ENCODE peak calls at places on chromosomes 13 and 19, in nine cellular contexts. One of them, this sample, is unnamed.

GRCh38 chr13:36356058-36356457 is 9.9 kb upstream of the SPART start:
- DNase-seq in heart right ventricle: no peak
- DNase-seq in astrocyte of the cerebellum: no peak
- DNase-seq in heart left ventricle: no peak
- DNase-seq in IMR-90: no peak
- DNase-seq in testis: no peak
- DNase-seq in ascending aorta: no peak
- DNase-seq in fibroblast of pulmonary artery: no peak
- DNase-seq in CD8-positive, alpha-beta T cell: no peak
- DNase-seq in this sample: no peak

GRCh38 chr19:45075215-45076028 is 856 bp downstream of the ZNF296 start:
- DNase-seq in fibroblast of pulmonary artery: no peak
- DNase-seq in heart left ventricle: peak
- DNase-seq in ascending aorta: peak
- DNase-seq in CD8-positive, alpha-beta T cell: peak
- DNase-seq in astrocyte of the cerebellum: no peak
- DNase-seq in heart right ventricle: peak
- DNase-seq in IMR-90: no peak
- DNase-seq in testis: peak
- DNase-seq in this sample: peak

GRCh38 chr19:7925171-7925837 is 631 bp downstream of the CTXN1 start:
- DNase-seq in IMR-90: peak
- DNase-seq in CD8-positive, alpha-beta T cell: peak
- DNase-seq in astrocyte of the cerebellum: peak
- DNase-seq in ascending aorta: peak
- DNase-seq in heart left ventricle: peak
- DNase-seq in testis: peak
- DNase-seq in heart right ventricle: peak
- DNase-seq in fibroblast of pulmonary artery: peak
- DNase-seq in this sample: peak

GRCh38 chr19:18605546-18606280 is 886 bp downstream of the CRLF1 start:
- DNase-seq in heart right ventricle: no peak
- DNase-seq in IMR-90: no peak
- DNase-seq in ascending aorta: no peak
- DNase-seq in heart left ventricle: no peak
- DNase-seq in testis: no peak
- DNase-seq in fibroblast of pulmonary artery: no peak
- DNase-seq in astrocyte of the cerebellum: no peak
- DNase-seq in CD8-positive, alpha-beta T cell: no peak
- DNase-seq in this sample: no peak

GRCh38 chr13:60425332-60425731 is 28.3 kb downstream of the TDRD3 start:
- DNase-seq in heart right ventricle: no peak
- DNase-seq in IMR-90: no peak
- DNase-seq in astrocyte of the cerebellum: no peak
- DNase-seq in fibroblast of pulmonary artery: no peak
- DNase-seq in testis: no peak
- DNase-seq in CD8-positive, alpha-beta T cell: no peak
- DNase-seq in ascending aorta: no peak
- DNase-seq in heart left ventricle: no peak
- DNase-seq in this sample: no peak

GRCh38 chr13:98173431-98173921 is 3.6 kb downstream of the RNF113B start:
- DNase-seq in heart right ventricle: no peak
- DNase-seq in fibroblast of pulmonary artery: peak
- DNase-seq in CD8-positive, alpha-beta T cell: no peak
- DNase-seq in IMR-90: peak
- DNase-seq in heart left ventricle: peak
- DNase-seq in testis: no peak
- DNase-seq in astrocyte of the cerebellum: peak
- DNase-seq in ascending aorta: no peak
- DNase-seq in this sample: peak

GRCh38 chr19:48489608-48490216 is 20.5 kb downstream of the CYTH2 start:
- DNase-seq in CD8-positive, alpha-beta T cell: peak
- DNase-seq in ascending aorta: peak
- DNase-seq in testis: peak
- DNase-seq in heart right ventricle: peak
- DNase-seq in IMR-90: peak
- DNase-seq in fibroblast of pulmonary artery: peak
- DNase-seq in astrocyte of the cerebellum: no peak
- DNase-seq in heart left ventricle: peak
- DNase-seq in this sample: peak

GRCh38 chr13:27381601-27382000 is 42.8 kb upstream of the GTF3A start:
- DNase-seq in heart right ventricle: no peak
- DNase-seq in CD8-positive, alpha-beta T cell: no peak
- DNase-seq in ascending aorta: no peak
- DNase-seq in astrocyte of the cerebellum: no peak
- DNase-seq in IMR-90: no peak
- DNase-seq in testis: no peak
- DNase-seq in heart left ventricle: no peak
- DNase-seq in fibroblast of pulmonary artery: no peak
- DNase-seq in this sample: no peak

GRCh38 chr13:40776681-40777165 is 5.7 kb upstream of the MRPS31 start:
- DNase-seq in IMR-90: peak
- DNase-seq in heart right ventricle: no peak
- DNase-seq in fibroblast of pulmonary artery: peak
- DNase-seq in ascending aorta: no peak
- DNase-seq in astrocyte of the cerebellum: no peak
- DNase-seq in heart left ventricle: no peak
- DNase-seq in testis: no peak
- DNase-seq in CD8-positive, alpha-beta T cell: peak
- DNase-seq in this sample: peak

GRCh38 chr13:91767681-91768080 is 369.3 kb downstream of the GPC5 start:
- DNase-seq in IMR-90: no peak
- DNase-seq in astrocyte of the cerebellum: no peak
- DNase-seq in ascending aorta: no peak
- DNase-seq in CD8-positive, alpha-beta T cell: no peak
- DNase-seq in fibroblast of pulmonary artery: no peak
- DNase-seq in heart right ventricle: no peak
- DNase-seq in testis: no peak
- DNase-seq in heart left ventricle: no peak
- DNase-seq in this sample: no peak

GRCh38 chr13:111437856-111438547 is 117.6 kb downstream of the TEX29 start:
- DNase-seq in astrocyte of the cerebellum: no peak
- DNase-seq in fibroblast of pulmonary artery: no peak
- DNase-seq in heart right ventricle: no peak
- DNase-seq in heart left ventricle: no peak
- DNase-seq in IMR-90: no peak
- DNase-seq in testis: no peak
- DNase-seq in CD8-positive, alpha-beta T cell: no peak
- DNase-seq in ascending aorta: no peak
- DNase-seq in this sample: no peak

GRCh38 chr13:59677966-59678814 is 485.5 kb downstream of the DIAPH3 start:
- DNase-seq in fibroblast of pulmonary artery: peak
- DNase-seq in ascending aorta: no peak
- DNase-seq in IMR-90: peak
- DNase-seq in heart right ventricle: peak
- DNase-seq in astrocyte of the cerebellum: peak
- DNase-seq in heart left ventricle: no peak
- DNase-seq in CD8-positive, alpha-beta T cell: no peak
- DNase-seq in testis: peak
- DNase-seq in this sample: peak

GRCh38 chr13:99258210-99258860 is at the start of gene GPR18:
- DNase-seq in heart left ventricle: no peak
- DNase-seq in testis: no peak
- DNase-seq in IMR-90: peak
- DNase-seq in astrocyte of the cerebellum: no peak
- DNase-seq in fibroblast of pulmonary artery: no peak
- DNase-seq in CD8-positive, alpha-beta T cell: no peak
- DNase-seq in ascending aorta: no peak
- DNase-seq in heart right ventricle: no peak
- DNase-seq in this sample: no peak

GRCh38 chr13:34964558-34964957 is 22.5 kb downstream of the NBEA start:
- DNase-seq in fibroblast of pulmonary artery: no peak
- DNase-seq in heart right ventricle: no peak
- DNase-seq in testis: no peak
- DNase-seq in CD8-positive, alpha-beta T cell: no peak
- DNase-seq in astrocyte of the cerebellum: no peak
- DNase-seq in heart left ventricle: no peak
- DNase-seq in IMR-90: no peak
- DNase-seq in ascending aorta: no peak
- DNase-seq in this sample: no peak

DNA sequence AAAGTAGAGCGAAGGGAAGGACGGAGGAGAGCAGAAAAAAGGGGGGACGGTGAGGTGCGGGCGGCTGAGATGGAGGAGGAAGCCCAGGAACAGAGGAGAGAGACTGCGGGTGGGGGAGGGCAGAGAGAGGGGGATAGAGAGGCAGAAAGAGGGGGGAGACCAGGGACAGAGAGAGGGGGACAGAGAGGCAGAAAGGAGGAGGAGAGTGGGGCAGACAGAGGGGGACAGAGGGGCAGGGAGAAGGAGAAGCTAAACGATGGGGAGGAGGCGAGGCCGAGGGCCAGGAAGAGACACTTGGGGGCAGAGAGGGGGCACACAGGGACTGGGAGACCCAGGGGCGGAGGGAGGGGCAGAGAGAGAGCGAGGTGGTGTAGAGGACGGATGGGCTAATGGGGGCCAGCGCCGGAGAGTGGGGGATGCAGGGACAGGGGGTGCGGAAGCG is 711 bp downstream of the MEIS3 start:
- DNase-seq in heart right ventricle: no peak
- DNase-seq in astrocyte of the cerebellum: no peak
- DNase-seq in heart left ventricle: no peak
- DNase-seq in ascending aorta: no peak
- DNase-seq in fibroblast of pulmonary artery: no peak
- DNase-seq in IMR-90: no peak
- DNase-seq in testis: no peak
- DNase-seq in CD8-positive, alpha-beta T cell: no peak
- DNase-seq in this sample: no peak
- H3K4me3 ChIP-seq in heart right ventricle: peak
- H3K4me3 ChIP-seq in astrocyte of the cerebellum: peak
- H3K4me3 ChIP-seq in heart left ventricle: peak
- H3K4me3 ChIP-seq in ascending aorta: peak
- H3K4me3 ChIP-seq in fibroblast of pulmonary artery: peak
- H3K4me3 ChIP-seq in IMR-90: peak
- H3K4me3 ChIP-seq in testis: peak
- H3K4me3 ChIP-seq in CD8-positive, alpha-beta T cell: peak
- H3K4me3 ChIP-seq in this sample: peak

GRCh38 chr19:23440791-23441190 is 45.5 kb upstream of the ZNF91 start:
- DNase-seq in fibroblast of pulmonary artery: no peak
- DNase-seq in IMR-90: no peak
- DNase-seq in CD8-positive, alpha-beta T cell: no peak
- DNase-seq in ascending aorta: no peak
- DNase-seq in testis: peak
- DNase-seq in astrocyte of the cerebellum: no peak
- DNase-seq in heart right ventricle: no peak
- DNase-seq in heart left ventricle: no peak
- DNase-seq in this sample: no peak

GRCh38 chr19:23436944-23437343 is 41.7 kb upstream of the ZNF91 start:
- DNase-seq in astrocyte of the cerebellum: no peak
- DNase-seq in IMR-90: no peak
- DNase-seq in fibroblast of pulmonary artery: no peak
- DNase-seq in heart left ventricle: no peak
- DNase-seq in heart right ventricle: no peak
- DNase-seq in ascending aorta: no peak
- DNase-seq in CD8-positive, alpha-beta T cell: no peak
- DNase-seq in testis: no peak
- DNase-seq in this sample: no peak

GRCh38 chr19:23437901-23438300 is 42.6 kb upstream of the ZNF91 start:
- DNase-seq in heart left ventricle: no peak
- DNase-seq in testis: no peak
- DNase-seq in heart right ventricle: no peak
- DNase-seq in ascending aorta: no peak
- DNase-seq in astrocyte of the cerebellum: no peak
- DNase-seq in IMR-90: no peak
- DNase-seq in CD8-positive, alpha-beta T cell: no peak
- DNase-seq in fibroblast of pulmonary artery: no peak
- DNase-seq in this sample: no peak

GRCh38 chr19:23440207-23440606 is 44.9 kb upstream of the ZNF91 start:
- DNase-seq in heart right ventricle: no peak
- DNase-seq in heart left ventricle: no peak
- DNase-seq in fibroblast of pulmonary artery: no peak
- DNase-seq in CD8-positive, alpha-beta T cell: no peak
- DNase-seq in astrocyte of the cerebellum: no peak
- DNase-seq in IMR-90: no peak
- DNase-seq in testis: no peak
- DNase-seq in ascending aorta: no peak
- DNase-seq in this sample: no peak

DNA sequence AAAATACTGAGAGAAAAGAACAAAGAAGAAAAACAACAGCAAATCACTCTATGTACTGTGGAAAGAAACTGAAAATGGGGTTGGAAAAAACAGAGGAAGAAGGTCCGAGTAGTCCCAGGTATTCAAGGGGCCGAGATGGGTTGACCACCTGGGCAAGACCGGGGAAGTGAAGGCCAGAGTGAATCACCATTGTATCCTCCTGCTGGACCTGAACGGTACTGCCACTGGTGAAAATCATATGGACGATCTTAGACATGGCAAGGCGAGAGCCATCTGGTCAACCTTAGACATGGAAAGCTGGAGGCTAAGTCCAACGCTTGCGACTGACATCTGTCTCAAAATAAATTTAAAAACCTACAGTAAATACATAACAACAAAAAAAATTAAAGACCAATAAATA is 44.4 kb upstream of the ZNF91 start:
- DNase-seq in CD8-positive, alpha-beta T cell: no peak
- DNase-seq in fibroblast of pulmonary artery: no peak
- DNase-seq in ascending aorta: no peak
- DNase-seq in testis: no peak
- DNase-seq in heart right ventricle: no peak
- DNase-seq in heart left ventricle: no peak
- DNase-seq in IMR-90: no peak
- DNase-seq in astrocyte of the cerebellum: no peak
- DNase-seq in this sample: no peak
- TF ChIP-seq CTCF in CD8-positive, alpha-beta T cell: no peak
- TF ChIP-seq CTCF in fibroblast of pulmonary artery: peak
- TF ChIP-seq CTCF in ascending aorta: no peak
- TF ChIP-seq CTCF in testis: no peak
- TF ChIP-seq CTCF in heart right ventricle: no peak
- TF ChIP-seq CTCF in heart left ventricle: peak
- TF ChIP-seq CTCF in IMR-90: no peak
- TF ChIP-seq CTCF in astrocyte of the cerebellum: peak
- TF ChIP-seq CTCF in this sample: peak

DNA sequence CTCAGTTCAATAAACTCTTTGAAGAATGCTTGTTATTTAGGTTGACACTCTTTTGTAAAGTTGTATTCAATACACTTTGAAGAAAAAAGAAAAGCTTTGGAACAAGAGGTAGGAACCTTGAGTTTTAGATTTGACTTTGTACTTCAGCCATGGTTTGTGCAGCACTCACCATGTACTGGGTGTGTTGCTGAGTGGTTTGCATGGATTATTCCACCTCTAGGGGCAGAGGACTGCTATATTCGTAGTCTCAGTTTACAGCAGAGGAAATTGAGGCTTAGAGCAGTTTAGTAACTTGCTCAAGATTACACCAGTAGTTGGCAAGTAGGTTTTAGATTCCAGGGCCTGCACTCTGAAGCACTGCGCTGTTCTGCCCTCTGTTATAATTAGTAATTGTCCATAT is 68.8 kb downstream of the DNAJC3 start:
- DNase-seq in heart right ventricle: no peak
- DNase-seq in testis: no peak
- DNase-seq in IMR-90: no peak
- DNase-seq in CD8-positive, alpha-beta T cell: no peak
- DNase-seq in ascending aorta: no peak
- DNase-seq in astrocyte of the cerebellum: no peak
- DNase-seq in heart left ventricle: no peak
- DNase-seq in fibroblast of pulmonary artery: peak
- DNase-seq in this sample: no peak
- H3K4me3 ChIP-seq in heart right ventricle: no peak
- H3K4me3 ChIP-seq in testis: no peak
- H3K4me3 ChIP-seq in IMR-90: no peak
- H3K4me3 ChIP-seq in CD8-positive, alpha-beta T cell: no peak
- H3K4me3 ChIP-seq in ascending aorta: no peak
- H3K4me3 ChIP-seq in astrocyte of the cerebellum: no peak
- H3K4me3 ChIP-seq in heart left ventricle: no peak
- H3K4me3 ChIP-seq in fibroblast of pulmonary artery: no peak
- H3K4me3 ChIP-seq in this sample: no peak

GRCh38 chr19:50770888-50771287 is 624 bp downstream of the GPR32 start:
- DNase-seq in astrocyte of the cerebellum: no peak
- DNase-seq in heart left ventricle: no peak
- DNase-seq in IMR-90: no peak
- DNase-seq in CD8-positive, alpha-beta T cell: no peak
- DNase-seq in testis: no peak
- DNase-seq in fibroblast of pulmonary artery: no peak
- DNase-seq in ascending aorta: no peak
- DNase-seq in heart right ventricle: no peak
- DNase-seq in this sample: no peak
- TF ChIP-seq CTCF in astrocyte of the cerebellum: no peak
- TF ChIP-seq CTCF in heart left ventricle: no peak
- TF ChIP-seq CTCF in IMR-90: no peak
- TF ChIP-seq CTCF in CD8-positive, alpha-beta T cell: no peak
- TF ChIP-seq CTCF in testis: no peak
- TF ChIP-seq CTCF in fibroblast of pulmonary artery: no peak
- TF ChIP-seq CTCF in ascending aorta: no peak
- TF ChIP-seq CTCF in heart right ventricle: no peak
- TF ChIP-seq CTCF in this sample: no peak

This sample was measured in AG10803.